ENCODE peak calls at places on chromosomes 2 and 18, in six cellular contexts. Y is A549, T is GM12878, F is IMR-90, Q is K562, G is HepG2. I is an unnamed sample.

GRCh38 chr2:225937625-225938024 is 538.1 kb downstream of the NYAP2 start:
- DNase-seq in Q (no peak), F (peak; percentile 36), Y (no peak), T (no peak), G (no peak), I (no peak)

GRCh38 chr2:68387408-68388350 is 22.6 kb downstream of the PLEK start:
- DNase-seq in F (no peak), G (no peak), Y (no peak), Q (no peak), T (peak; percentile 95), I (no peak)

GRCh38 chr18:1090758-1091157 is 186.1 kb downstream of the ADCYAP1 start:
- DNase-seq in Y (no peak), Q (no peak), G (no peak), T (no peak), F (no peak), I (no peak)

GRCh38 chr18:24121625-24122024 is 17.2 kb upstream of the CABYR start:
- DNase-seq in G (no peak), T (no peak), F (no peak), Q (no peak), Y (no peak), I (no peak)

GRCh38 chr2:857081-857480 is 93.6 kb upstream of the SNTG2 start:
- DNase-seq in F (no peak), Y (no peak), Q (no peak), G (no peak), T (no peak), I (no peak)

GRCh38 chr2:201642579-201643215 is 606 bp downstream of the TMEM237 start:
- DNase-seq in F (peak; percentile 75), Q (peak; percentile 86), G (peak; percentile 68), T (peak; percentile 1), Y (peak; percentile 78), I (peak; percentile 90)

GRCh38 chr2:182521453-182522427 is 94.9 kb upstream of the PDE1A start:
- DNase-seq in Q (no peak), Y (no peak), T (no peak), F (no peak), G (no peak), I (no peak)

GRCh38 chr2:39728941-39729351 is 50.1 kb downstream of the THUMPD2 start:
- DNase-seq in Q (peak; percentile 50), Y (peak; percentile 56), G (peak; percentile 58), T (no peak), F (peak; percentile 35), I (peak; percentile 66)

GRCh38 chr18:24726727-24727539 is 266.5 kb downstream of the HRH4 start:
- DNase-seq in F (peak; percentile 86), Y (peak; percentile 70), G (peak; percentile 45), T (no peak), Q (peak; percentile 42), I (peak; percentile 62)

DNA sequence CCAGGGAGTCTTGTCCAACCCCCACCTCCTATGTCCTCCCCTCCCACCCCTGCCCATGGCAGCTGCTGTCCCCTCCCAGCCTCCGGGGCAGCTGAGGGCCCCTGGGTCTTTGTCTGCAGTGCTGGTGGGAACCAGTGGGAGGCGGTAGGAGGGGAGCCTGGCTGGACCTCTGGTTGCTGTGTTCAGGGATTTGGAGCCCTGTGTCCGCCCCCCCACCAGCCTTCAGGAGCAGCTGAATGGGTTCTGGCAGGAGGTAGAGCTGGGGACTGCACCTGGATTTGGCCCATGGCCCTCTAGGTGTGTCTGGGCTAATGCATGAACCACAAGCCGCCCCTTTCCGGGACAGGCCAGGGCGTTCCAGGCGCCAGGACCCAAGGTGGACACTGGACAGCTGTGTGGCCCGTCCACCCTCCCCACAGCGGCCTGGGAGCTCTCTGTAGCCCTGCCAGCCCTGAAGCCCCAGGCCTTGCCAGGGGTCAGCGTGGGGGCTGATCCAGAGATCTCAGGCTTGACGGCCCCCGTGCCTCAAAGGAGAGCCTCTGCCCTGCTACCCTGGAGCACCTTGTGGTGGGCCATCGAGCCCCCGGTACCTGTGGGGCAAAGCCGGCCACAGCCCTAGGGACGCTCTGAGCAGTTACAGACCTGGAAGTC is 25.4 kb downstream of the GPC1 start:
- DNase-seq in G (no peak), Q (no peak), F (no peak), Y (no peak), T (no peak), I (peak; percentile 46)
- TF ChIP-seq BHLHE40 in G (no peak), Q (no peak), F (no peak), Y (no peak), T (no peak), I (no peak)

GRCh38 chr2:6881036-6881435 is 3.5 kb downstream of the RSAD2 start:
- DNase-seq in Q (no peak), G (no peak), T (no peak), F (no peak), Y (no peak), I (no peak)
- TF ChIP-seq BHLHE40 in Q (no peak), G (no peak), T (no peak), F (no peak), Y (no peak), I (no peak)

GRCh38 chr2:23594079-23594494 is 209.1 kb downstream of the KLHL29 start:
- DNase-seq in Q (no peak), T (no peak), G (no peak), Y (no peak), F (no peak), I (no peak)
- TF ChIP-seq BHLHE40 in Q (no peak), T (no peak), G (no peak), Y (no peak), F (no peak), I (no peak)

DNA sequence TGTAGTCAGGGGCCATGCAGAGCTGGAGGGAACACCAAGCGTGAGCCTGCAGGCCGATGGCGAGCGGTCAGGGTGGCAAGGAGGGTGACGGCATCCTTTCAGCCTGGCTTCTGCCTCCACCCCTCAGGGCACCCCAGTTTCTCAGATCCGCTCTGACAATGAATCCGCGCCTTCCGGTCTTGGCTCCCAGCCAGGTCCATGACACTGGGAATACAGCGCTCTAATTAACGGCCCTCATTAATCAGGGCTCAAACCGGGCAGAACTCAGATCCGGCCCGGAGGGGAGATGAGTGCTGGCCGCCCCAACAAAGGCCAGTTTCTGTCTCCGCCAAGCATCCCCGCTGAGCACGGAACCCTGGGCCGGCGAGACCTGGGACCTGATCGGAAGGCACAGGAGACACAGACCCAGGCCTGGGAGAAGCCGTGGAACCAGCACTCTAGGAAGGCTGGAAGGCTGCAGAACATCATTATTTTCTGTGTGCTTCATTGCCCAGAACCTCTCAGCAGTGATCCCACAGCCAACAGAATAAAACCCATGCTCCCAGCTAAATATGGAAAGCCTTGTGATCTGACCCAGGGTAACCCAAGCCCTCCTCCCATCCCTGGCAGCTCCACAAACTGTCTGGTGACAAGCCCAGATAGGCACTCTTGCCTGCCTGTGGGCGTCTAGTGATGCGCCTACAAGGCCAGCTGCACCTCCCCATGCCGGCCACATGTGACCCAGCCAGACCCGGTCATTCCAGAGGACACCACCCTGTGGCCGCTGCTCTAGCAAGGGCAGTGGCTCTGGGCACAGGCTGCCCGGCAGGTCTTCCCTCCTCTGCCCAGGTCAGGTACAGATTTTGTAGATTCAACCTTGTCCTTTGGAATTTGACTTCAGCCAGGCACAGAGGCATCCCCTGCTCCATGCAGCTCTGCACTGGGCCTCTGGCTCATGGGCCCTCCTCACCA is 438.7 kb upstream of the MYT1L start:
- DNase-seq in F (no peak), T (no peak), Q (no peak), Y (peak; percentile 4), G (no peak), I (no peak)
- TF ChIP-seq BHLHE40 in F (no peak), T (no peak), Q (no peak), Y (no peak), G (no peak), I (no peak)

DNA sequence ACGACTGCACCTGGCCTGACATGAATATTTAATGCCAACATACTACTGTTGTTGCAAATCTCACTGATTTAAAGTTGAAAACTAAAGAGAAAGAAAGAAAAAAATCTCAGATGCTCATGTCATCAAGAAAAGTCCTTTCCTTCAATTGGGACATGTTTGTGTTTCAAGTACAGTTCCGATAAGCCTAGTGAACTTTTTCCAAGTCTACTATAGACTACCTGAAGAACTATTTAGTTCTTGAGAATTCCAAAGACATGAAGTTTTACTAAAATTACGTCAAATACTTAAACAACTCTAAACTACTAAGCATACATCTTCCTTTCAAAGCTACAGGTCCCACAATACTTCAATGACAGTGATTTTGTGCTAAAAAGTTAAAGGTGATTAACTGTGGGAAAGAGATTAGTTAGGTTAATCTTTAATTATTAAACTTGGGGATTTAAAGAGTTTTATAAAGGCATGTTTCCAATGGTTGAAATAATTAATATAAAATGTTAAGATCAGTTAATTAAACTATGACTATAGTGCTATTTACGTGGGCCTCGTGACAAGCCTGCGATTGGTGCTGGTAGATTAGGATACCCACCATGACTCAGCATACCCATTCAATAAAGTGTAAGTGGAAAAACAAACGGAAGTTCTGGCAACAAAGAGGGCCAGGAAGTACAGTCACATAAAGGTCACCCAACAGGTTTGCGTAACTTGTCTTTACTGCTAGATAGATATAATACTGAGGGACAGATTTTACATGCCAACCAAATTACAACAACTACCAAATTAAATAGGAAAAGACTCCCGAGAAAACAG is 55.5 kb downstream of the SEPTIN10 start:
- DNase-seq in T (no peak), G (peak; percentile 96), Q (no peak), Y (peak; percentile 87), F (peak; percentile 83), I (no peak)
- TF ChIP-seq BHLHE40 in T (no peak), G (no peak), Q (no peak), Y (no peak), F (no peak), I (no peak)

GRCh38 chr18:35291166-35291565 is 1.1 kb upstream of the ZSCAN30 start:
- DNase-seq in T (no peak), Y (no peak), F (no peak), Q (no peak), G (no peak), I (no peak)

GRCh38 chr18:35283923-35284794 is 5.9 kb downstream of the ZSCAN30 start:
- DNase-seq in Q (no peak), T (no peak), G (no peak), Y (peak; percentile 5), F (no peak), I (no peak)

GRCh38 chr18:35284846-35285245 is 5.2 kb downstream of the ZSCAN30 start:
- DNase-seq in Y (no peak), G (no peak), Q (no peak), T (no peak), F (no peak), I (no peak)

GRCh38 chr18:35290070-35290735 is at the start of gene ZSCAN30:
- DNase-seq in F (peak; percentile 94), G (peak; percentile 90), T (peak; percentile 86), Q (peak; percentile 96), Y (peak; percentile 95), I (peak; percentile 100)

GRCh38 chr18:35289293-35290069 is 548 bp downstream of the ZSCAN30 start:
- DNase-seq in T (no peak), G (peak; percentile 4), Y (no peak), F (peak; percentile 9), Q (peak; percentile 19), I (peak; percentile 55)
- TF ChIP-seq BHLHE40 in T (no peak), G (no peak), Y (no peak), F (no peak), Q (no peak), I (no peak)